ENCODE peak calls at places on chromosomes 6 and 20, in six cellular contexts. L, F, Y, C, H and W are unnamed samples.
A peak's percentile ranks its signal among the peaks of the same experiment; 100 is the strongest.

GRCh38 chr6:113642390-113642713 is 214.8 kb upstream of the MARCKS start:
- DNase-seq in L (no peak), F (no peak), Y (no peak), C (no peak), H (no peak), W (no peak)

GRCh38 chr6:26312501-26313390 is 52.3 kb upstream of the BTN3A2 start:
- DNase-seq in L (peak; percentile 72), F (peak; percentile 81), Y (peak; percentile 65), C (peak; percentile 87), H (no peak), W (peak; percentile 92)

GRCh38 chr6:130697661-130698535 is 129.3 kb upstream of the SMLR1 start:
- DNase-seq in L (peak; percentile 21), F (peak; percentile 29), Y (peak; percentile 31), C (no peak), H (peak; percentile 60), W (no peak)

GRCh38 chr6:37491161-37491829 is 8.4 kb downstream of the CCDC167 start:
- DNase-seq in L (no peak), F (no peak), Y (no peak), C (no peak), H (no peak), W (no peak)

GRCh38 chr6:144895890-144896289 is 610.8 kb downstream of the UTRN start:
- DNase-seq in L (no peak), F (no peak), Y (no peak), C (no peak), H (no peak), W (peak; percentile 10)

GRCh38 chr6:43943781-43944250 is 173.8 kb downstream of the VEGFA start:
- DNase-seq in L (no peak), F (no peak), Y (no peak), C (no peak), H (no peak), W (no peak)

GRCh38 chr6:33276581-33276863 is 401 bp upstream of the B3GALT4 start:
- DNase-seq in L (no peak), F (no peak), Y (no peak), C (no peak), H (no peak), W (no peak)

GRCh38 chr20:62736026-62736406 is 27.4 kb downstream of the NTSR1 start:
- DNase-seq in L (no peak), F (no peak), Y (no peak), C (no peak), H (no peak), W (no peak)

GRCh38 chr20:32749914-32750637 is 6.8 kb upstream of the COMMD7 start:
- DNase-seq in L (no peak), F (no peak), Y (no peak), C (no peak), H (no peak), W (peak; percentile 79)

GRCh38 chr6:43848992-43849391 is 79.0 kb downstream of the VEGFA start:
- DNase-seq in L (no peak), F (no peak), Y (no peak), C (no peak), H (no peak), W (no peak)

GRCh38 chr6:2044192-2044591 is 201.2 kb downstream of the GMDS start:
- DNase-seq in L (no peak), F (no peak), Y (no peak), C (no peak), H (no peak), W (no peak)

GRCh38 chr6:27280064-27280539 is 32.0 kb downstream of the POM121L2 start:
- DNase-seq in L (no peak), F (no peak), Y (no peak), C (peak; percentile 53), H (no peak), W (peak; percentile 82)

GRCh38 chr6:81937296-81937937 is 184.9 kb upstream of the TENT5A start:
- DNase-seq in L (no peak), F (no peak), Y (no peak), C (peak; percentile 7), H (no peak), W (no peak)

GRCh38 chr6:108156180-108156937 is 9.5 kb upstream of the NR2E1 start:
- DNase-seq in L (no peak), F (no peak), Y (no peak), C (peak; percentile 87), H (no peak), W (no peak)

GRCh38 chr6:44925100-44925739 is 402.9 kb upstream of the RUNX2 start:
- DNase-seq in L (no peak), F (no peak), Y (no peak), C (peak; percentile 30), H (peak; percentile 15), W (no peak)

GRCh38 chr6:43803055-43803782 is 33.2 kb downstream of the VEGFA start:
- DNase-seq in L (no peak), F (no peak), Y (no peak), C (no peak), H (no peak), W (no peak)

GRCh38 chr6:21325201-21325856 is 268.2 kb upstream of the SOX4 start:
- DNase-seq in L (no peak), F (no peak), Y (no peak), C (peak; percentile 39), H (no peak), W (no peak)

GRCh38 chr6:121934461-121934860 is 465.0 kb upstream of the HSF2 start:
- DNase-seq in L (no peak), F (no peak), Y (no peak), C (no peak), H (no peak), W (no peak)

GRCh38 chr6:169252805-169253189 is 849 bp downstream of the THBS2 start:
- DNase-seq in L (no peak), F (peak; percentile 17), Y (no peak), C (no peak), H (no peak), W (no peak)

GRCh38 chr6:12116978-12117377 is 104.9 kb downstream of the HIVEP1 start:
- DNase-seq in L (no peak), F (no peak), Y (no peak), C (no peak), H (no peak), W (no peak)

GRCh38 chr20:35954907-35955251 is 577 bp upstream of the SCAND1 start:
- DNase-seq in L (no peak), F (no peak), Y (no peak), C (peak; percentile 48), H (no peak), W (no peak)

GRCh38 chr20:51208162-51208561 is 185.3 kb upstream of the KCNG1 start:
- DNase-seq in L (no peak), F (no peak), Y (no peak), C (no peak), H (no peak), W (no peak)

GRCh38 chr6:17714177-17714576 is 7.5 kb upstream of the NUP153 start:
- DNase-seq in L (no peak), F (no peak), Y (no peak), C (no peak), H (no peak), W (no peak)

GRCh38 chr6:154920502-154921200 is 74.5 kb upstream of the TIAM2 start:
- DNase-seq in L (no peak), F (no peak), Y (no peak), C (no peak), H (no peak), W (no peak)

GRCh38 chr6:7914991-7915789 is 4.6 kb upstream of the TXNDC5 start:
- DNase-seq in L (no peak), F (no peak), Y (no peak), C (no peak), H (no peak), W (no peak)

GRCh38 chr6:37585523-37585905 is 85.8 kb upstream of the CCDC167 start:
- DNase-seq in L (no peak), F (no peak), Y (no peak), C (no peak), H (no peak), W (no peak)

GRCh38 chr20:56587307-56588108 is 41.6 kb upstream of the TFAP2C start:
- DNase-seq in L (no peak), F (no peak), Y (no peak), C (no peak), H (no peak), W (no peak)

GRCh38 chr20:50339196-50339901 is 148.7 kb downstream of the CEBPB start:
- DNase-seq in L (no peak), F (no peak), Y (no peak), C (no peak), H (no peak), W (no peak)

GRCh38 chr6:167684276-167685104 is 142.2 kb upstream of the AFDN start:
- DNase-seq in L (no peak), F (no peak), Y (no peak), C (peak; percentile 94), H (no peak), W (no peak)

GRCh38 chr20:50731930-50732690 is 730 bp downstream of the PARD6B start:
- DNase-seq in L (no peak), F (peak; percentile 47), Y (no peak), C (peak; percentile 21), H (no peak), W (no peak)

GRCh38 chr6:139443226-139444112 is 69.0 kb upstream of the CITED2 start:
- DNase-seq in L (no peak), F (no peak), Y (no peak), C (no peak), H (no peak), W (no peak)

GRCh38 chr20:38158701-38159325 is 6.3 kb downstream of the TGM2 start:
- DNase-seq in L (no peak), F (no peak), Y (no peak), C (no peak), H (no peak), W (no peak)

GRCh38 chr20:52103469-52103910 is 88.1 kb downstream of the ZFP64 start:
- DNase-seq in L (no peak), F (peak; percentile 8), Y (no peak), C (no peak), H (peak; percentile 31), W (peak; percentile 69)

GRCh38 chr20:31682352-31682751 is 40.3 kb downstream of the BCL2L1 start:
- DNase-seq in L (no peak), F (no peak), Y (no peak), C (no peak), H (no peak), W (no peak)